ENCODE peak calls at places on chromosomes 13 and 19, in eight cellular contexts. D is brain microvascular endothelial cell, J is hepatocyte, E is heart right ventricle, Y is Peyer's patch, K is transverse colon, U is ascending aorta, W is left lung. S is an unnamed sample.

GRCh38 chr13:74132152-74132767 is 1.9 kb downstream of the KLF12 start:
- DNase-seq in W (no peak), Y (no peak), K (no peak), E (no peak), D (peak; percentile 64), U (no peak), J (peak; percentile 19), S (peak; percentile 18)

GRCh38 chr19:23436944-23437343 is 41.7 kb upstream of the ZNF91 start:
- DNase-seq in Y (no peak), W (no peak), E (no peak), K (no peak), D (no peak), U (no peak), J (no peak), S (no peak)

GRCh38 chr13:105135852-105136251 is 1399.6 kb downstream of the EFNB2 start:
- DNase-seq in K (no peak), J (no peak), E (no peak), U (no peak), Y (no peak), W (no peak), D (no peak), S (no peak)

GRCh38 chr19:17496337-17496997 is 15.0 kb upstream of the PGLS start:
- DNase-seq in D (peak; percentile 42), K (peak; percentile 81), E (peak; percentile 75), Y (peak; percentile 87), U (peak; percentile 81), J (peak; percentile 78), W (peak; percentile 93), S (peak; percentile 71)

GRCh38 chr13:29577135-29578051 is 18.1 kb downstream of the SLC7A1 start:
- DNase-seq in K (no peak), D (no peak), J (no peak), W (no peak), Y (no peak), E (peak; percentile 38), U (no peak), S (no peak)

GRCh38 chr13:52029569-52029968 is 5.1 kb downstream of the UTP14C start:
- DNase-seq in K (peak; percentile 46), Y (no peak), W (no peak), E (no peak), J (no peak), U (no peak), D (no peak), S (no peak)

GRCh38 chr19:798415-799075 is 1.3 kb downstream of the PTBP1 start:
- DNase-seq in Y (peak; percentile 86), E (no peak), U (no peak), W (peak; percentile 84), D (no peak), J (peak; percentile 71), K (peak; percentile 77), S (no peak)

GRCh38 chr19:14061081-14061749 is 661 bp downstream of the PALM3 start:
- DNase-seq in W (no peak), D (no peak), U (no peak), J (peak; percentile 52), E (no peak), K (no peak), Y (no peak), S (no peak)

GRCh38 chr19:38849746-38850230 is at the start of gene HNRNPL:
- DNase-seq in U (no peak), E (peak; percentile 99), Y (peak; percentile 99), K (peak; percentile 99), W (peak; percentile 98), D (no peak), J (no peak), S (peak; percentile 98)

GRCh38 chr13:43107780-43108179 is 84.4 kb downstream of the DNAJC15 start:
- DNase-seq in D (no peak), J (no peak), W (no peak), U (no peak), K (no peak), E (no peak), Y (no peak), S (no peak)

GRCh38 chr19:12545267-12545666 is 6.0 kb downstream of the ZNF564 start:
- DNase-seq in D (no peak), U (no peak), J (no peak), W (no peak), K (no peak), Y (no peak), E (no peak), S (no peak)

GRCh38 chr19:17332677-17333581 is 1.7 kb downstream of the ANO8 start:
- DNase-seq in J (peak; percentile 47), W (no peak), U (no peak), K (no peak), E (no peak), Y (no peak), D (no peak), S (no peak)

GRCh38 chr13:44096906-44097305 is 217.2 kb downstream of the LACC1 start:
- DNase-seq in K (no peak), W (no peak), D (no peak), E (no peak), Y (no peak), J (no peak), U (no peak), S (no peak)

GRCh38 chr13:42364613-42365000 is 92.7 kb downstream of the AKAP11 start:
- DNase-seq in J (no peak), E (no peak), U (no peak), Y (no peak), D (peak; percentile 50), W (no peak), K (no peak), S (no peak)

GRCh38 chr13:50326746-50327145 is 311.5 kb downstream of the KCNRG start:
- DNase-seq in J (no peak), U (no peak), Y (no peak), W (no peak), D (no peak), E (no peak), K (no peak), S (no peak)

GRCh38 chr13:75308222-75308621 is 173.7 kb downstream of the TBC1D4 start:
- DNase-seq in D (no peak), Y (no peak), W (no peak), E (no peak), U (no peak), K (no peak), J (no peak), S (no peak)

GRCh38 chr19:40417714-40417996 is 4.5 kb upstream of the PRX start:
- DNase-seq in D (no peak), U (no peak), W (no peak), K (no peak), J (no peak), Y (no peak), E (no peak), S (no peak)

GRCh38 chr19:50030225-50030624 is 4.4 kb downstream of the ZNF473 start:
- DNase-seq in K (no peak), J (no peak), E (no peak), W (no peak), D (no peak), U (no peak), Y (no peak), S (no peak)

GRCh38 chr19:15466851-15467733 is 2.7 kb upstream of the RASAL3 start:
- DNase-seq in J (no peak), W (no peak), D (peak; percentile 54), E (no peak), Y (no peak), K (peak; percentile 23), U (no peak), S (peak; percentile 31)

GRCh38 chr13:66886248-66886647 is 343.9 kb downstream of the PCDH9 start:
- DNase-seq in U (no peak), E (no peak), J (no peak), W (no peak), D (no peak), K (no peak), Y (no peak), S (no peak)

GRCh38 chr13:48505597-48506091 is 27.2 kb downstream of the RCBTB2 start:
- DNase-seq in Y (no peak), D (no peak), K (peak; percentile 41), U (peak; percentile 80), W (no peak), E (no peak), J (no peak), S (peak; percentile 42)

GRCh38 chr19:5900976-5901375 is 2.6 kb downstream of the NDUFA11 start:
- DNase-seq in D (no peak), Y (no peak), K (no peak), J (no peak), W (no peak), E (no peak), U (no peak), S (no peak)
- TF ChIP-seq CTCF in D (no peak), Y (no peak), K (no peak), J (no peak), W (no peak), E (no peak), U (no peak), S (no peak)

GRCh38 chr13:110627351-110627750 is 12.0 kb downstream of the NAXD start:
- DNase-seq in K (no peak), D (no peak), E (no peak), J (no peak), W (no peak), U (no peak), Y (no peak), S (no peak)

GRCh38 chr13:110625771-110626321 is 10.5 kb downstream of the NAXD start:
- DNase-seq in J (peak; percentile 85), W (peak; percentile 65), U (no peak), D (no peak), Y (peak; percentile 83), K (peak; percentile 85), E (no peak), S (no peak)

GRCh38 chr13:110626510-110626909 is 11.2 kb downstream of the NAXD start:
- DNase-seq in E (no peak), J (no peak), K (no peak), U (no peak), W (no peak), D (no peak), Y (no peak), S (no peak)

GRCh38 chr13:110627761-110628476 is 12.6 kb downstream of the NAXD start:
- DNase-seq in Y (no peak), J (no peak), D (no peak), E (no peak), U (no peak), W (peak; percentile 51), K (no peak), S (no peak)

GRCh38 chr13:110624766-110625756 is 9.7 kb downstream of the NAXD start:
- DNase-seq in K (no peak), J (no peak), E (no peak), U (no peak), W (peak; percentile 53), Y (no peak), D (no peak), S (no peak)
- H3K27ac ChIP-seq in K (peak overlapping the region; percentile 82), J (peak overlapping the region; percentile 94), E (no peak overlapping the region), U (no peak overlapping the region), W (no peak overlapping the region), Y (no peak overlapping the region), D (no peak overlapping the region), S (no peak overlapping the region)

GRCh38 chr13:84455143-84455905 is 573.0 kb upstream of the SLITRK1 start:
- DNase-seq in K (no peak), E (no peak), W (no peak), J (no peak), D (no peak), U (no peak), Y (no peak), S (no peak)
- TF ChIP-seq CTCF in K (no peak), E (no peak), W (no peak), J (no peak), D (peak; percentile 16), U (no peak), Y (no peak), S (no peak)

DNA sequence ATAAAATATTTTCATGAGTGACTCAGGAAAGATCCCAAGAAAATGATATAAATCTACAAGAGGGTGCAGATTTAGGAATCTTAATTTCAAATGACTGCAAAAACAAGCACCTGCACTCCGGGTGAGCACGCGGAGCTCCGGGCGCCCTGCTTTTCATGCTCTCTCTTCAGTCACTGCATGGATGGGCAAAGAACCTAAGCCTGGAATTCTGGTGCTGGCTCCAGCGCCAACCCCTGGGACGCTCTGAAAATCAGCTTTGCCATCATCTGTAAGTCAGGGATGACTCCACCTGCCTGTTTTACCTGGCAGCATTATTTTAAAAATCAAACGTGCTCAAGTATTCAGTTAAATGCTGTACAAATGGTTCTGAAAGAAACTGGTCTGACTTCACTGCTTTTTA is 81.3 kb downstream of the COL4A1 start:
- DNase-seq in K (no peak), E (no peak), J (no peak), Y (no peak), U (no peak), D (no peak), W (no peak), S (no peak)
- H3K27ac ChIP-seq in K (peak overlapping the region; percentile 82), E (peak overlapping the region; percentile 61), J (no peak overlapping the region), Y (no peak overlapping the region), U (peak overlapping the region; percentile 72), D (peak overlapping the region; percentile 36), W (no peak overlapping the region), S (no peak overlapping the region)

S was measured in CD4-positive, alpha-beta T cell.